ENCODE peak calls at places on chromosomes 7 and 10, in six cellular contexts. I is HTR-8/SVneo, K is coronary artery, H is colonic mucosa, N is head of caudate nucleus, B is SK-N-DZ. M is an unnamed sample.

GRCh38 chr10:103911021-103911459 is 6.9 kb downstream of the STN1 start:
- DNase-seq in H (no peak), K (no peak), B (no peak), I (no peak), N (no peak), M (no peak)

GRCh38 chr10:56487746-56488145 is 126.7 kb upstream of the ZWINT start:
- DNase-seq in K (no peak), H (no peak), B (no peak), I (no peak), N (no peak), M (no peak)

GRCh38 chr7:138449580-138449979 is 10.5 kb upstream of the TRIM24 start:
- DNase-seq in H (no peak), N (no peak), I (no peak), B (no peak), K (no peak), M (no peak)

GRCh38 chr10:74871595-74872382 is 45.4 kb downstream of the KAT6B start:
- DNase-seq in N (peak; percentile 48), K (no peak), B (no peak), H (peak; percentile 40), I (no peak), M (no peak)

GRCh38 chr10:122159159-122159970 is 111.7 kb upstream of the BTBD16 start:
- DNase-seq in I (no peak), K (no peak), N (no peak), H (no peak), B (peak; percentile 60), M (no peak)

GRCh38 chr7:17599733-17600685 is 301.6 kb downstream of the AHR start:
- DNase-seq in B (no peak), H (no peak), K (no peak), N (no peak), I (peak; percentile 77), M (no peak)

GRCh38 chr10:11525503-11525902 is 85.9 kb downstream of the USP6NL start:
- DNase-seq in N (no peak), I (no peak), H (peak; percentile 37), K (peak; percentile 81), B (no peak), M (no peak)

GRCh38 chr10:6297951-6298381 is 95.2 kb downstream of the PFKFB3 start:
- DNase-seq in N (no peak), K (no peak), H (peak; percentile 55), B (no peak), I (no peak), M (peak; percentile 17)

GRCh38 chr10:115915429-115915828 is 357.6 kb downstream of the GFRA1 start:
- DNase-seq in B (peak; percentile 5), H (no peak), I (no peak), K (no peak), N (no peak), M (no peak)

GRCh38 chr10:24885551-24885950 is 66.9 kb downstream of the PRTFDC1 start:
- DNase-seq in I (no peak), K (no peak), H (no peak), B (no peak), N (no peak), M (no peak)

GRCh38 chr7:144780071-144780608 is 55.7 kb downstream of the TPK1 start:
- DNase-seq in I (no peak), K (no peak), H (no peak), N (no peak), B (no peak), M (no peak)

GRCh38 chr10:58590924-58591323 is 78.3 kb downstream of the BICC1 start:
- DNase-seq in H (no peak), K (no peak), B (no peak), I (no peak), N (no peak), M (no peak)

GRCh38 chr7:99459087-99459486 is 6.9 kb downstream of the ATP5MF start:
- DNase-seq in K (no peak), N (no peak), H (no peak), I (no peak), B (peak; percentile 39), M (no peak)

GRCh38 chr10:7300327-7300726 is 110.5 kb downstream of the SFMBT2 start:
- DNase-seq in N (no peak), B (no peak), K (no peak), I (peak; percentile 50), H (no peak), M (no peak)

GRCh38 chr10:4371691-4372295 is 454.2 kb upstream of the AKR1E2 start:
- DNase-seq in B (no peak), N (no peak), H (no peak), I (no peak), K (no peak), M (no peak)

GRCh38 chr10:97463363-97464132 is 17.6 kb downstream of the ZDHHC16 start:
- DNase-seq in H (peak; percentile 53), I (peak; percentile 54), K (no peak), N (peak; percentile 52), B (peak; percentile 57), M (peak; percentile 55)

GRCh38 chr10:29064665-29065064 is 224.2 kb upstream of the LYZL1 start:
- DNase-seq in N (no peak), H (no peak), K (no peak), B (no peak), I (no peak), M (no peak)

GRCh38 chr7:19353158-19353557 is 207.9 kb upstream of the FERD3L start:
- DNase-seq in B (no peak), H (no peak), N (no peak), K (no peak), I (no peak), M (no peak)

GRCh38 chr10:118106426-118106825 is 59.7 kb upstream of the RAB11FIP2 start:
- DNase-seq in I (no peak), K (no peak), B (peak; percentile 25), N (no peak), H (peak; percentile 18), M (no peak)

GRCh38 chr7:125773113-125773800 is 843.6 kb upstream of the POT1 start:
- DNase-seq in K (no peak), N (no peak), I (no peak), B (peak; percentile 12), H (no peak), M (no peak)

GRCh38 chr10:96683065-96683464 is 37.2 kb downstream of the PIK3AP1 start:
- DNase-seq in B (no peak), H (no peak), I (peak; percentile 31), K (no peak), N (no peak), M (no peak)

GRCh38 chr10:132884691-132885271 is 57.6 kb downstream of the CFAP46 start:
- DNase-seq in I (no peak), B (no peak), K (no peak), N (no peak), H (no peak), M (no peak)

GRCh38 chr7:14734839-14735321 is 167.7 kb downstream of the DGKB start:
- DNase-seq in N (no peak), B (no peak), I (no peak), K (no peak), H (no peak), M (no peak)

GRCh38 chr10:49647985-49648795 is 31.3 kb upstream of the C10orf53 start:
- DNase-seq in B (no peak), I (no peak), H (no peak), N (no peak), K (peak; percentile 56), M (no peak)

GRCh38 chr7:151380199-151381082 is 29.4 kb downstream of the WDR86 start:
- DNase-seq in I (no peak), B (no peak), N (no peak), H (no peak), K (no peak), M (no peak)

GRCh38 chr10:132636358-132636757 is 98.8 kb downstream of the INPP5A start:
- DNase-seq in N (peak; percentile 13), I (no peak), K (no peak), H (no peak), B (no peak), M (no peak)

GRCh38 chr10:48332166-48332870 is 25.8 kb downstream of the MAPK8 start:
- DNase-seq in K (no peak), N (no peak), I (no peak), B (no peak), H (no peak), M (no peak)

GRCh38 chr7:115096262-115096661 is 174.4 kb downstream of the MDFIC start:
- DNase-seq in H (no peak), K (no peak), I (no peak), N (no peak), B (no peak), M (no peak)

M was measured in midbrain.